ENCODE peak calls at places on chromosomes 2 and 18, in six cellular contexts. One of them, this sample, is unnamed.

GRCh38 chr2:17416891-17417391 is 101.3 kb downstream of the RAD51AP2 start:
- DNase-seq in HT1080: peak; percentile 91
- DNase-seq in ecto neural progenitor cell: no peak
- DNase-seq in lower leg skin: peak; percentile 23
- DNase-seq in HFF-Myc: no peak
- DNase-seq in IMR-90: peak; percentile 81
- DNase-seq in this sample: peak; percentile 90

GRCh38 chr18:67766930-67767329 is 250.4 kb upstream of the DSEL start:
- DNase-seq in HFF-Myc: peak; percentile 50
- DNase-seq in HT1080: peak; percentile 80
- DNase-seq in ecto neural progenitor cell: no peak
- DNase-seq in lower leg skin: no peak
- DNase-seq in IMR-90: peak; percentile 99
- DNase-seq in this sample: peak; percentile 80

GRCh38 chr2:127080226-127080940 is 26.6 kb downstream of the BIN1 start:
- DNase-seq in ecto neural progenitor cell: no peak
- DNase-seq in IMR-90: no peak
- DNase-seq in HFF-Myc: no peak
- DNase-seq in lower leg skin: no peak
- DNase-seq in HT1080: no peak
- DNase-seq in this sample: no peak

GRCh38 chr18:22165049-22165602 is 4.3 kb upstream of the GATA6 start:
- DNase-seq in HT1080: no peak
- DNase-seq in lower leg skin: no peak
- DNase-seq in ecto neural progenitor cell: peak; percentile 69
- DNase-seq in IMR-90: no peak
- DNase-seq in HFF-Myc: no peak
- DNase-seq in this sample: no peak

GRCh38 chr18:51321696-51322095 is 124.2 kb upstream of the MEX3C start:
- DNase-seq in ecto neural progenitor cell: no peak
- DNase-seq in HT1080: no peak
- DNase-seq in IMR-90: no peak
- DNase-seq in HFF-Myc: no peak
- DNase-seq in lower leg skin: no peak
- DNase-seq in this sample: no peak

GRCh38 chr2:135820003-135820618 is 16.9 kb downstream of the LCT start:
- DNase-seq in ecto neural progenitor cell: no peak
- DNase-seq in HT1080: peak; percentile 85
- DNase-seq in HFF-Myc: no peak
- DNase-seq in lower leg skin: no peak
- DNase-seq in IMR-90: peak; percentile 72
- DNase-seq in this sample: peak; percentile 56

GRCh38 chr2:41896186-41896846 is 151.5 kb upstream of the PKDCC start:
- DNase-seq in HFF-Myc: no peak
- DNase-seq in ecto neural progenitor cell: no peak
- DNase-seq in HT1080: no peak
- DNase-seq in IMR-90: no peak
- DNase-seq in lower leg skin: no peak
- DNase-seq in this sample: no peak

GRCh38 chr2:73856214-73856613 is 27.5 kb downstream of the STAMBP start:
- DNase-seq in IMR-90: peak; percentile 98
- DNase-seq in lower leg skin: no peak
- DNase-seq in ecto neural progenitor cell: no peak
- DNase-seq in HFF-Myc: peak; percentile 19
- DNase-seq in HT1080: peak; percentile 91
- DNase-seq in this sample: peak; percentile 91

GRCh38 chr2:47321006-47321405 is 82.0 kb upstream of the MSH2 start:
- DNase-seq in HT1080: no peak
- DNase-seq in HFF-Myc: no peak
- DNase-seq in lower leg skin: no peak
- DNase-seq in ecto neural progenitor cell: no peak
- DNase-seq in IMR-90: no peak
- DNase-seq in this sample: no peak

GRCh38 chr2:39584283-39584972 is 81.3 kb upstream of the TMEM178A start:
- DNase-seq in IMR-90: peak; percentile 82
- DNase-seq in HT1080: peak; percentile 13
- DNase-seq in lower leg skin: no peak
- DNase-seq in HFF-Myc: no peak
- DNase-seq in ecto neural progenitor cell: no peak
- DNase-seq in this sample: no peak

GRCh38 chr2:40432916-40433315 is 19.0 kb downstream of the SLC8A1 start:
- DNase-seq in lower leg skin: no peak
- DNase-seq in ecto neural progenitor cell: no peak
- DNase-seq in IMR-90: no peak
- DNase-seq in HT1080: no peak
- DNase-seq in HFF-Myc: no peak
- DNase-seq in this sample: no peak